ENCODE peak calls at places on chromosome 9, in ten cellular contexts. One of them, this sample, is unnamed.

GRCh38 chr9:113274474-113275146 is 762 bp downstream of the CDC26 start:
- DNase-seq in ecto neural progenitor cell: no peak
- DNase-seq in NCI-H510A: peak; percentile 32
- DNase-seq in stimulated activated CD8-positive, alpha-beta memory T cell treated with anti-CD3 and anti-CD28 coated beads, Interleukin-12 subunit alpha, Interleukin-12 subunit beta, amount 100 ng/mL, for 1 hour: peak; percentile 4
- DNase-seq in EL: peak; percentile 69
- DNase-seq in ureter: no peak
- DNase-seq in activated naive CD8-positive, alpha-beta T cell treated with anti-CD3 and anti-CD28 coated beads, Interleukin-2, amount 50 U/mL, for 24 hours: peak; percentile 14
- DNase-seq in 8988T: no peak
- DNase-seq in ELF-1: peak; percentile 58
- DNase-seq in SK-MEL-5: peak; percentile 79
- DNase-seq in this sample: no peak

GRCh38 chr9:10612649-10613398 is at the start of gene PTPRD:
- DNase-seq in NCI-H510A: peak; percentile 49
- DNase-seq in ureter: no peak
- DNase-seq in ecto neural progenitor cell: peak; percentile 84
- DNase-seq in activated naive CD8-positive, alpha-beta T cell treated with anti-CD3 and anti-CD28 coated beads, Interleukin-2, amount 50 U/mL, for 24 hours: peak; percentile 10
- DNase-seq in stimulated activated CD8-positive, alpha-beta memory T cell treated with anti-CD3 and anti-CD28 coated beads, Interleukin-12 subunit alpha, Interleukin-12 subunit beta, amount 100 ng/mL, for 1 hour: no peak
- DNase-seq in SK-MEL-5: peak; percentile 30
- DNase-seq in 8988T: peak; percentile 37
- DNase-seq in EL: peak; percentile 1
- DNase-seq in ELF-1: peak; percentile 75
- DNase-seq in this sample: peak; percentile 88

GRCh38 chr9:81565609-81566008 is 123.7 kb downstream of the TLE1 start:
- DNase-seq in stimulated activated CD8-positive, alpha-beta memory T cell treated with anti-CD3 and anti-CD28 coated beads, Interleukin-12 subunit alpha, Interleukin-12 subunit beta, amount 100 ng/mL, for 1 hour: no peak
- DNase-seq in ureter: no peak
- DNase-seq in ELF-1: no peak
- DNase-seq in SK-MEL-5: peak; percentile 52
- DNase-seq in 8988T: no peak
- DNase-seq in NCI-H510A: no peak
- DNase-seq in activated naive CD8-positive, alpha-beta T cell treated with anti-CD3 and anti-CD28 coated beads, Interleukin-2, amount 50 U/mL, for 24 hours: no peak
- DNase-seq in EL: no peak
- DNase-seq in ecto neural progenitor cell: no peak
- DNase-seq in this sample: no peak

GRCh38 chr9:1869843-1870242 is 145.3 kb upstream of the SMARCA2 start:
- DNase-seq in ureter: no peak
- DNase-seq in NCI-H510A: peak; percentile 1
- DNase-seq in ELF-1: peak; percentile 40
- DNase-seq in EL: peak; percentile 16
- DNase-seq in ecto neural progenitor cell: peak; percentile 49
- DNase-seq in activated naive CD8-positive, alpha-beta T cell treated with anti-CD3 and anti-CD28 coated beads, Interleukin-2, amount 50 U/mL, for 24 hours: peak; percentile 26
- DNase-seq in 8988T: no peak
- DNase-seq in SK-MEL-5: peak; percentile 62
- DNase-seq in stimulated activated CD8-positive, alpha-beta memory T cell treated with anti-CD3 and anti-CD28 coated beads, Interleukin-12 subunit alpha, Interleukin-12 subunit beta, amount 100 ng/mL, for 1 hour: peak; percentile 2
- DNase-seq in this sample: no peak

GRCh38 chr9:111052831-111053230 is 14.6 kb upstream of the LPAR1 start:
- DNase-seq in ELF-1: no peak
- DNase-seq in NCI-H510A: no peak
- DNase-seq in 8988T: no peak
- DNase-seq in stimulated activated CD8-positive, alpha-beta memory T cell treated with anti-CD3 and anti-CD28 coated beads, Interleukin-12 subunit alpha, Interleukin-12 subunit beta, amount 100 ng/mL, for 1 hour: no peak
- DNase-seq in ecto neural progenitor cell: no peak
- DNase-seq in SK-MEL-5: no peak
- DNase-seq in activated naive CD8-positive, alpha-beta T cell treated with anti-CD3 and anti-CD28 coated beads, Interleukin-2, amount 50 U/mL, for 24 hours: no peak
- DNase-seq in EL: peak; percentile 89
- DNase-seq in ureter: no peak
- DNase-seq in this sample: no peak

GRCh38 chr9:135074354-135075233 is 12.9 kb upstream of the OLFM1 start:
- DNase-seq in ELF-1: no peak
- DNase-seq in NCI-H510A: no peak
- DNase-seq in ecto neural progenitor cell: peak; percentile 43
- DNase-seq in ureter: no peak
- DNase-seq in SK-MEL-5: no peak
- DNase-seq in EL: no peak
- DNase-seq in 8988T: peak; percentile 79
- DNase-seq in stimulated activated CD8-positive, alpha-beta memory T cell treated with anti-CD3 and anti-CD28 coated beads, Interleukin-12 subunit alpha, Interleukin-12 subunit beta, amount 100 ng/mL, for 1 hour: no peak
- DNase-seq in activated naive CD8-positive, alpha-beta T cell treated with anti-CD3 and anti-CD28 coated beads, Interleukin-2, amount 50 U/mL, for 24 hours: no peak
- DNase-seq in this sample: no peak

GRCh38 chr9:115891929-115892328 is 261.7 kb upstream of the PAPPA start:
- DNase-seq in SK-MEL-5: no peak
- DNase-seq in ecto neural progenitor cell: no peak
- DNase-seq in 8988T: no peak
- DNase-seq in activated naive CD8-positive, alpha-beta T cell treated with anti-CD3 and anti-CD28 coated beads, Interleukin-2, amount 50 U/mL, for 24 hours: no peak
- DNase-seq in NCI-H510A: no peak
- DNase-seq in ureter: no peak
- DNase-seq in EL: peak; percentile 85
- DNase-seq in stimulated activated CD8-positive, alpha-beta memory T cell treated with anti-CD3 and anti-CD28 coated beads, Interleukin-12 subunit alpha, Interleukin-12 subunit beta, amount 100 ng/mL, for 1 hour: no peak
- DNase-seq in ELF-1: no peak
- DNase-seq in this sample: no peak

GRCh38 chr9:85425153-85425611 is 316.6 kb downstream of the AGTPBP1 start:
- DNase-seq in ELF-1: peak; percentile 87
- DNase-seq in ecto neural progenitor cell: peak; percentile 84
- DNase-seq in EL: peak; percentile 48
- DNase-seq in ureter: peak; percentile 62
- DNase-seq in activated naive CD8-positive, alpha-beta T cell treated with anti-CD3 and anti-CD28 coated beads, Interleukin-2, amount 50 U/mL, for 24 hours: peak; percentile 67
- DNase-seq in 8988T: peak; percentile 63
- DNase-seq in stimulated activated CD8-positive, alpha-beta memory T cell treated with anti-CD3 and anti-CD28 coated beads, Interleukin-12 subunit alpha, Interleukin-12 subunit beta, amount 100 ng/mL, for 1 hour: peak; percentile 12
- DNase-seq in NCI-H510A: peak; percentile 31
- DNase-seq in SK-MEL-5: peak; percentile 75
- DNase-seq in this sample: peak; percentile 50

GRCh38 chr9:100222674-100223073 is 123.6 kb downstream of the INVS start:
- DNase-seq in EL: peak; percentile 40
- DNase-seq in ELF-1: no peak
- DNase-seq in activated naive CD8-positive, alpha-beta T cell treated with anti-CD3 and anti-CD28 coated beads, Interleukin-2, amount 50 U/mL, for 24 hours: no peak
- DNase-seq in NCI-H510A: no peak
- DNase-seq in SK-MEL-5: peak; percentile 72
- DNase-seq in 8988T: peak; percentile 17
- DNase-seq in ureter: no peak
- DNase-seq in stimulated activated CD8-positive, alpha-beta memory T cell treated with anti-CD3 and anti-CD28 coated beads, Interleukin-12 subunit alpha, Interleukin-12 subunit beta, amount 100 ng/mL, for 1 hour: no peak
- DNase-seq in ecto neural progenitor cell: no peak
- DNase-seq in this sample: no peak

This sample was measured in upper lobe of left lung.